ENCODE peak calls at places on chromosomes 6 and 20, in eight cellular contexts. L is astrocyte of the spinal cord, X is foreskin keratinocyte, B is progenitor cell of endocrine pancreas, S is prostate gland, O is Calu3, D is mammary epithelial cell, W is PC-3. G is an unnamed sample.

GRCh38 chr20:57663241-57663640 is 43.0 kb upstream of the ZBP1 start:
- DNase-seq in O (no peak), X (no peak), W (no peak), L (no peak), D (no peak), B (no peak), S (no peak), G (no peak)

GRCh38 chr6:107490568-107491058 is 696 bp downstream of the SOBP start:
- DNase-seq in B (no peak), S (peak), X (peak), L (no peak), D (no peak), O (no peak), W (no peak), G (no peak)

GRCh38 chr6:1821188-1822183 is 211.8 kb downstream of the FOXC1 start:
- DNase-seq in D (no peak), S (no peak), B (no peak), X (no peak), L (peak), O (peak), W (no peak), G (no peak)

GRCh38 chr6:87731818-87732661 is 30.0 kb upstream of the AKIRIN2 start:
- DNase-seq in B (no peak), W (peak), D (peak), X (peak), S (peak), O (peak), L (peak), G (peak)

GRCh38 chr6:123524781-123525180 is 112.0 kb downstream of the TRDN start:
- DNase-seq in O (no peak), X (no peak), B (no peak), S (no peak), D (no peak), W (no peak), L (no peak), G (no peak)

GRCh38 chr6:168117942-168118341 is 38.9 kb upstream of the FRMD1 start:
- DNase-seq in L (no peak), X (no peak), D (no peak), W (no peak), S (no peak), O (no peak), B (no peak), G (no peak)

GRCh38 chr6:53391170-53391569 is 42.4 kb upstream of the ELOVL5 start:
- DNase-seq in X (no peak), S (no peak), W (no peak), L (no peak), O (no peak), D (no peak), B (no peak), G (no peak)

GRCh38 chr6:593139-593906 is 63.6 kb downstream of the HUS1B start:
- DNase-seq in D (peak), L (peak), W (peak), S (peak), O (peak), X (peak), B (peak), G (peak)

GRCh38 chr6:92545861-92546260 is 873.5 kb downstream of the EPHA7 start:
- DNase-seq in B (no peak), W (no peak), S (no peak), D (no peak), L (no peak), O (no peak), X (no peak), G (no peak)

GRCh38 chr20:48709744-48710143 is 118.1 kb downstream of the PREX1 start:
- DNase-seq in O (no peak), D (no peak), B (no peak), L (no peak), X (no peak), S (no peak), W (no peak), G (no peak)

GRCh38 chr6:72724545-72724944 is 102.7 kb downstream of the KCNQ5 start:
- DNase-seq in S (no peak), B (no peak), X (no peak), D (no peak), O (no peak), L (peak), W (no peak), G (no peak)

GRCh38 chr6:43806041-43806757 is 36.2 kb downstream of the VEGFA start:
- DNase-seq in D (peak), S (no peak), W (peak), O (peak), X (no peak), L (no peak), B (no peak), G (no peak)

GRCh38 chr20:31527266-31527665 is 13.0 kb downstream of the HM13 start:
- DNase-seq in W (no peak), X (no peak), O (no peak), D (no peak), L (no peak), S (no peak), B (no peak), G (no peak)

GRCh38 chr20:21137078-21137477 is 11.2 kb downstream of the KIZ start:
- DNase-seq in X (no peak), L (no peak), B (no peak), O (no peak), D (no peak), W (no peak), S (no peak), G (no peak)

GRCh38 chr6:43268348-43268685 is 25.0 kb downstream of the TTBK1 start:
- DNase-seq in B (no peak), D (no peak), O (no peak), S (no peak), L (no peak), X (no peak), W (no peak), G (no peak)

GRCh38 chr20:6575912-6576391 is 191.5 kb upstream of the BMP2 start:
- DNase-seq in B (no peak), O (no peak), X (peak), S (no peak), L (peak), D (no peak), W (peak), G (no peak)

GRCh38 chr6:143513410-143513809 is 1.9 kb upstream of the FUCA2 start:
- DNase-seq in X (peak), S (no peak), W (peak), L (no peak), D (no peak), B (no peak), O (peak), G (no peak)

GRCh38 chr20:7226156-7226555 is 458.7 kb downstream of the BMP2 start:
- DNase-seq in X (no peak), W (no peak), O (no peak), S (no peak), D (no peak), B (no peak), L (no peak), G (no peak)

GRCh38 chr6:1491025-1491424 is 101.6 kb downstream of the FOXF2 start:
- DNase-seq in B (no peak), X (no peak), L (no peak), D (no peak), O (no peak), S (no peak), W (no peak), G (no peak)

GRCh38 chr6:90168693-90169131 is 127.9 kb downstream of the BACH2 start:
- DNase-seq in B (no peak), S (no peak), X (peak), W (peak), D (peak), O (no peak), L (peak), G (no peak)

GRCh38 chr20:61288331-61288784 is 36.3 kb downstream of the CDH4 start:
- DNase-seq in X (no peak), D (no peak), B (no peak), S (peak), W (no peak), L (peak), O (no peak), G (no peak)

GRCh38 chr6:79699606-79700005 is 68.5 kb downstream of the SH3BGRL2 start:
- DNase-seq in B (no peak), O (no peak), X (no peak), W (no peak), S (no peak), D (no peak), L (no peak), G (no peak)

GRCh38 chr6:79694156-79694555 is 63.0 kb downstream of the SH3BGRL2 start:
- DNase-seq in S (no peak), W (no peak), O (no peak), L (no peak), D (no peak), B (no peak), X (no peak), G (no peak)

GRCh38 chr6:79697430-79697829 is 66.3 kb downstream of the SH3BGRL2 start:
- DNase-seq in B (no peak), D (no peak), W (no peak), L (no peak), O (no peak), X (no peak), S (no peak), G (no peak)

GRCh38 chr6:79694623-79695311 is 63.6 kb downstream of the SH3BGRL2 start:
- DNase-seq in L (no peak), W (no peak), D (no peak), B (no peak), X (no peak), S (no peak), O (no peak), G (no peak)
- TF ChIP-seq CTCF in L (peak), W (no peak), D (no peak), B (peak), X (no peak), S (no peak), O (no peak), G (peak)

GRCh38 chr6:16238658-16239089 is 287 bp downstream of the GMPR start:
- DNase-seq in S (no peak), O (peak), B (no peak), D (no peak), X (no peak), W (no peak), L (no peak), G (no peak)
- TF ChIP-seq CTCF in S (peak), O (no peak), B (no peak), D (no peak), X (no peak), W (no peak), L (no peak), G (no peak)

GRCh38 chr6:30493643-30494250 is 4.4 kb downstream of the HLA-E start:
- DNase-seq in X (no peak), S (no peak), D (no peak), O (no peak), W (no peak), B (no peak), L (no peak), G (no peak)
- TF ChIP-seq CTCF in X (peak), S (no peak), D (no peak), O (peak), W (peak), B (peak), L (no peak), G (no peak)

DNA sequence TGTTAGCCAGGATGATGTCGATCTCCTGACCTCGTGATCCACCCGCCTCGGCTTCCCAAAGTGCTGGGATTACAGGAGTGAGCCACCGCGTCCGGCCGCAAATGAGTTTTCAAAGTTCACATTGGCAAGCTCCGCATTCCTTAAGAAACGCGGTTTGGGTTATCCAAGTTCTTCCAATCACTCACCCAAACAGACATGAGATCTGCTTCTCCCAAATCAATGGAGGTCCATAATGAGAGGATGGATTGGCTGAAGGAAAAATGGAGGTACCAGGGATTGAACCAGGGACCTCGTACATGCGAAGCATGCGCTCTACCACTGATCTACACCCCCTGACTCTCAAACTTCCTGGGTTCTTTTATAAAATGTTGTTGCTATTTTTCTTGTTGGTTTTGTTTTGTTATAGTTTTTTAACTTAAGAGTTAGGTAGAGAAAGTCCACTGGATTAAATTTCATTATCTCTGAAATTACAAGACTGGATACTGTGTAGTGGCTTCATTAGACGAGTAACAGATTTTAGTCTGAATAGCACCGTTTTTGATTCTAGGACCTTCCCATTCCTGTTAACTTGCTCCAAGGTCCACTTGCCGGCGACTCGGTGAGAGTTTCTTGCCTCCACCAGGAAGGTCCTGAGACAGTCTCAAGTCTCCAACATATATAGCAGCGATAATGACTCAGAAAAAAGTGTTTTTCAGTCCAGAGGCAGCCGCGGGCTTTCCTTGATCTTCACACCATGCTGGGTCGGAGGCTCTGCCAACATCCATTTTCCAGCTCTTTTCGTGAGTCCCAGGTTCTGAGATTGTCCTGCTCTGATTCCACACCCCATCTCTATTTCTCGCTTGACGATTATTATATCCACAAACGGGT is 170.2 kb downstream of the GPX5 start:
- DNase-seq in B (no peak), O (no peak), X (peak), W (no peak), S (no peak), D (peak), L (no peak), G (no peak)
- TF ChIP-seq CTCF in B (no peak), O (no peak), X (no peak), W (no peak), S (no peak), D (no peak), L (no peak), G (no peak)

GRCh38 chr20:3407426-3408250 is at the start of gene DNAAF9:
- DNase-seq in D (peak), O (peak), W (peak), L (peak), B (peak), S (peak), X (peak), G (no peak)
- TF ChIP-seq CTCF in D (no peak), O (no peak), W (no peak), L (no peak), B (peak), S (peak), X (peak), G (peak)

DNA sequence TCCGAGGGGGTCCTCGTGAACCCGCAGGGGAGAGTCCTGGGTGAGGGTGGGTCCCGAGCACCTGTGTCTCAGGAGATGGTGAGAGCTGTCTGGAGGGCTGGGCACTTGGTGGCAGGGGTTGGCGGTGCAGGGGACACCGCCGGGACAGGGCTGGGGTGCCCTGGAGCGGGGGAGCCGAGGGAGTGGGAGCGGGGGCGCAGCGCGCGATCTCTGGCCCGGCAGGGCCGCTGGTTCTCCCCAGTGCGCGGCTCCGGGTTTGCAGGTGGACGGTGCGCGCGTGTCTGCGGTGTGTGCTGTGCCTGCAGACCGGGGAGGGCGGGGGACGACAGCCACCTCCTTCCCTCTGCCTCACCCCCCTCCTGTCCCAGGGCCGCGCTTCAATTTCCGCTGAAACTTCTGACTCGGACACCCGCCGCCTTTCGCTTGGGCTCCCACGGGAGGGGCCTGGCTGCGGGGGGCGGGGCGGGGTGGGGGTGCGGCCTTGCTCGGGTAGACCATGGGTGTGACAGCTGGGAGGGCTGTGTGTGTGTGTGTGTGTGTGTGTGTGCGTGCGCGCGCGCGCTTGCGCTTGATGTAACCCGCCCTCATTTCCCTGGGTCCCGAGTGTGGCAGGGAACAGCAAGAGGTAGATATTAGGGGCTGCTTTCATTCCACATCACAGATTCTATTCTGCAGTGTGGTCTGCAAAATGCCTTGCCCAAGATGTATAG is 1.2 kb downstream of the TRIB3 start:
- DNase-seq in W (peak), X (peak), B (no peak), L (peak), S (peak), O (peak), D (peak), G (peak)
- TF ChIP-seq CTCF in W (no peak), X (no peak), B (no peak), L (no peak), S (peak), O (no peak), D (no peak), G (no peak)

DNA sequence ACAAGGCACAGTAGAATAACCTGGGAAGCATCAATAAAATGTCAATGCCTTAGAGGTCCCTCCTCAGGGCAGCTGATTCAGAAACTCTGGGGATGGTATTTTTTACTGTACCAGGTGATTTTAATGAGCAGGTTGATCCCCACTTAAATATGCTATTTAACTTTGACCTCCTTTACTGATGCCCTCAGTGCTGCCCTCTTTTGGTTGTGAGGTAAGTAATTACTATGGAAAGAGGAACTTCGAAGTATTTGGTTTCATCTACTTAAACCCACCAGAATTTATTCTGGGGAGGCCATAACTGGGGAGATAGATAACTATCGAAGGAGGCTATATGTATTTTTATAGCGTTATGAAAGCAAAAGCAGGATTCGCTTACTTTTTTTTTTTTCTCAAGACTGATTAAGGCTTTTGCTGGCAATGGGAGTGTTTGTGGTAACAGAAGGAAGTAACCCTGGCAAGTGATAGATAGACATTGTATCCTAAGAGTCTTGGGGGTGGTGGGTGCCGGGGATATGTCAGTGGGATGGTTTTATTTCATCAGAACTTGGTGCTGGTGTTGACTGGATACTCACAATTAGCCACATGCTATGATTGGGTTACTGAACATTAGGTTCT is 168.9 kb upstream of the CENPW start:
- DNase-seq in W (peak), B (no peak), X (peak), L (no peak), S (no peak), D (peak), O (peak), G (no peak)
- TF ChIP-seq CTCF in W (peak), B (peak), X (peak), L (peak), S (peak), D (peak), O (peak), G (peak)

GRCh38 chr20:38941726-38942389 is 15.6 kb downstream of the FAM83D start:
- DNase-seq in S (no peak), D (no peak), W (no peak), O (no peak), X (no peak), B (no peak), L (no peak), G (no peak)
- TF ChIP-seq CTCF in S (no peak), D (peak), W (no peak), O (peak), X (no peak), B (no peak), L (no peak), G (no peak)

DNA sequence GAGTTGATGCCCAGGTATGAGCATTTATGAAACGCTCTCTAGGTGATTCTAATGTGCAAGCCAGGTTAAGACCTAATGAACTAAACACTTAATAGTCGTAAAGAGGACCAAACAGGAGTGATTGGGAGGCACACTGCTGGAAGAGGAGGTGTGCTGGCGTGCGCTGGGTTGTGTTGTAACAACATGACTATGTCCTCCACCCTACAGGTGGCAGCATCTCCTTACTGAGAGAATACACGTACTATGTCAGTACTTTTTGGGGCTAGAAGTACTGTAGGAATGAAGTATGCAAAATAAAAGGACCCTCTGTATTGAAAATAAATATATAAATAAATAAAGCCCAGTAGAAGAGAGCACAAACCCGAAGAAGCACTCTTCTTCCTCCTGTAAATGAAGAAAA is 11.9 kb downstream of the C6orf89 start:
- DNase-seq in W (peak), X (no peak), S (no peak), B (no peak), D (peak), O (no peak), L (peak), G (no peak)
- TF ChIP-seq CTCF in W (peak), X (peak), S (peak), B (no peak), D (peak), O (no peak), L (peak), G (peak)

GRCh38 chr20:22243063-22243462 is 341.3 kb downstream of the FOXA2 start:
- DNase-seq in S (no peak), B (no peak), O (no peak), L (no peak), W (no peak), X (no peak), D (no peak), G (no peak)

GRCh38 chr20:22245139-22245538 is 339.2 kb downstream of the FOXA2 start:
- DNase-seq in W (no peak), X (no peak), L (no peak), S (no peak), B (no peak), D (no peak), O (no peak), G (no peak)

GRCh38 chr20:22248052-22248667 is 336.2 kb downstream of the FOXA2 start:
- DNase-seq in X (peak), B (no peak), L (peak), D (no peak), W (peak), O (no peak), S (no peak), G (peak)
- TF ChIP-seq CTCF in X (peak), B (peak), L (peak), D (peak), W (peak), O (no peak), S (peak), G (peak)

G was measured in LNCaP clone FGC.